ENCODE peak calls at places on chromosome 17, in seven cellular contexts. T is effector memory CD4-positive, alpha-beta T cell; E is breast epithelium; Y is CD8-positive, alpha-beta T cell; R is Karpas-422; L is naive thymus-derived CD4-positive, alpha-beta T cell; P is IMR-90. S is an unnamed sample. For H3K4me1, the result is how much of the 10 kb centered on the place peaks cover.

GRCh38 chr17:18158022-18158600 is 25.5 kb upstream of the ALKBH5 start:
- DNase-seq in T (peak), E (peak), Y (peak), R (peak), L (peak), P (peak), S (peak)

GRCh38 chr17:74959826-74960738 is 12.5 kb downstream of the HID1 start:
- DNase-seq in T (no peak), E (no peak), Y (no peak), R (no peak), L (no peak), P (peak), S (no peak)

GRCh38 chr17:70390059-70390458 is 220.7 kb downstream of the KCNJ2 start:
- DNase-seq in T (no peak), E (no peak), Y (no peak), R (no peak), L (no peak), P (no peak), S (no peak)

GRCh38 chr17:57849163-57849873 is 526 bp downstream of the MRPS23 start:
- DNase-seq in T (no peak), E (no peak), Y (no peak), R (no peak), L (no peak), P (no peak), S (no peak)

GRCh38 chr17:79986441-79987186 is 49.1 kb downstream of the TBC1D16 start:
- DNase-seq in T (no peak), E (no peak), Y (no peak), R (no peak), L (no peak), P (peak), S (no peak)

GRCh38 chr17:60396412-60396811 is 4.5 kb upstream of the USP32 start:
- DNase-seq in T (no peak), E (no peak), Y (no peak), R (no peak), L (no peak), P (no peak), S (no peak)

GRCh38 chr17:62703269-62703775 is 75.9 kb downstream of the MRC2 start:
- DNase-seq in T (no peak), E (peak), Y (no peak), R (no peak), L (no peak), P (peak), S (no peak)

GRCh38 chr17:29158515-29159275 is 21.5 kb downstream of the MYO18A start:
- DNase-seq in T (no peak), E (no peak), Y (no peak), R (no peak), L (no peak), P (peak), S (no peak)

GRCh38 chr17:52758481-52758880 is 600.0 kb upstream of the CA10 start:
- DNase-seq in T (no peak), E (no peak), Y (no peak), R (no peak), L (no peak), P (no peak), S (no peak)

GRCh38 chr17:4433515-4434031 is at the start of gene SPNS3:
- DNase-seq in T (no peak), E (no peak), Y (peak), R (peak), L (peak), P (no peak), S (peak)

GRCh38 chr17:28008526-28008925 is 34.0 kb upstream of the NLK start:
- DNase-seq in T (no peak), E (no peak), Y (no peak), R (peak), L (no peak), P (peak), S (peak)

GRCh38 chr17:80312621-80313135 is 52.0 kb downstream of the RNF213 start:
- DNase-seq in T (no peak), E (no peak), Y (no peak), R (no peak), L (no peak), P (no peak), S (no peak)

GRCh38 chr17:39139137-39139516 is 12.3 kb downstream of the PLXDC1 start:
- DNase-seq in T (no peak), E (no peak), Y (no peak), R (peak), L (no peak), P (peak), S (no peak)

GRCh38 chr17:46727572-46728348 is 90.7 kb downstream of the WNT3 start:
- DNase-seq in T (no peak), E (no peak), Y (no peak), R (no peak), L (no peak), P (peak), S (no peak)

GRCh38 chr17:45261577-45262515 is at the start of gene SPATA32:
- DNase-seq in T (peak), E (no peak), Y (peak), R (no peak), L (peak), P (peak), S (peak)
- H3K4me1 ChIP-seq in T (under half), E (under half), Y (under half), R (under half), L (under half), P (under half), S (under half)

GRCh38 chr17:42985225-42985624 is 4.9 kb downstream of the RUNDC1 start:
- DNase-seq in T (no peak), E (no peak), Y (no peak), R (peak), L (no peak), P (no peak), S (peak)
- H3K4me1 ChIP-seq in T (under half), E (under half), Y (under half), R (under half), L (under half), P (under half), S (under half)

GRCh38 chr17:69250641-69251040 is 22.0 kb upstream of the ABCA10 start:
- DNase-seq in T (no peak), E (no peak), Y (no peak), R (no peak), L (no peak), P (peak), S (no peak)

DNA sequence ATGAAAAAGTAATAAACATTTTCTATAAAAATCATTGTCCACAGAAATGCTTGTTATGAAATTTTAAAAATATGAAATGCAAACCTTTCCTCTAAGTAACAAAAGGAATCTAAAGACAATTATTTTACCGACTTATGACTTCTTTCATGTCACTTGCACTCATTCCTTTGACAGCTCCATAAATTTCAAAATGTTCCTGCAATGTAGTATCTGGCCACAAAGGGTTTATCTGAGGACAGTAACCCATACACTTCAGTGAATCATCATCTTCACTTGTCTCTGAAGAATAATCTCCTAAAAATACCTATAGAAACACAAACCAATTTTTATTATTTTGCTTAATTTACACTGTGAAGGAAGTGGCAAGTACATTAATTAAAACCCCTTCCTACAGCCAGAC is 25.6 kb upstream of the ABCA10 start:
- DNase-seq in T (no peak), E (no peak), Y (no peak), R (no peak), L (no peak), P (no peak), S (no peak)
- H3K4me1 ChIP-seq in T (under half), E (under half), Y (under half), R (under half), L (under half), P (under half), S (under half)

DNA sequence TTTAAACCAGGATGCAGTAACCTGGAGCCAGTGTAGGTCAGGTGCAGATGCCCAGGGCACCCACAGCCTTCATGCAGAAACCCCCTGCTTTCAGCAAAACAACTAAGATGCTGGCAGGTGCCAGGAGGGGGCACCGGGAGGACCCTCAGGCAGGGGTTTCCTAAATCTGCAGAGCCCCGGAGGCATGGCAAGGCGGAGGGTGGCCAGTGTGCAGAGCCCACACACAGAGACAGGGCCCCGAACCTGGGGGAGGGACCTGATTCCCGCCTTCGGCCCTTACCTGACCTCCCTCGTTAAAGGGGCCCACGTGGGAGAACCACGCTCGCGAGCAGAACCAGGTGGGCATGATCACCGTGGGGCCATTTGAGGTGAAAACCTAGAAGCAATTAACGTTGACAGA is 114.0 kb upstream of the METRNL start:
- DNase-seq in T (no peak), E (no peak), Y (no peak), R (no peak), L (no peak), P (no peak), S (no peak)
- H3K4me1 ChIP-seq in T (under half), E (under half), Y (under half), R (under half), L (under half), P (under half), S (half or more)

DNA sequence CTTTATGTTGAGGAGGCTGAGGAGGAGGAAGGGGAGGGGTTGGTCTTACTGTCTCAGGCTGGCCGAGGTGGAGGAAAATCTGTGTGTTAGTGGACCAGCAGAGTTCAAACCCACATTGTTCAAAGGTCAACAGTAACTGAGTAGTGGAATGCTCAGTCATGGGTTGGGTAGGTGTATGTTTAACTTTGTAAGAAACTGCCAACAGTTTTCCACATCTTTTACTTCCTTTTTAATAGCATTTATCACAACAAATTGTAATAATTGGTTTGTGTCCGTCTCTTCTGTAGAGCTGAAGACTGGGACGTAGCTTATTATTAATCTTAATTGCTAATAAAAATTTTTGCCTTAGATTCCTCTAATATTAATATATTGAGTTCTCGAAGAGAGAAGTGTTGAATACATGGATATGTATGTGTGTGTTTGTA is 5.3 kb downstream of the ATP6V0A1 start:
- DNase-seq in T (no peak), E (no peak), Y (no peak), R (no peak), L (no peak), P (no peak), S (no peak)
- H3K4me1 ChIP-seq in T (under half), E (under half), Y (under half), R (under half), L (under half), P (under half), S (under half)

DNA sequence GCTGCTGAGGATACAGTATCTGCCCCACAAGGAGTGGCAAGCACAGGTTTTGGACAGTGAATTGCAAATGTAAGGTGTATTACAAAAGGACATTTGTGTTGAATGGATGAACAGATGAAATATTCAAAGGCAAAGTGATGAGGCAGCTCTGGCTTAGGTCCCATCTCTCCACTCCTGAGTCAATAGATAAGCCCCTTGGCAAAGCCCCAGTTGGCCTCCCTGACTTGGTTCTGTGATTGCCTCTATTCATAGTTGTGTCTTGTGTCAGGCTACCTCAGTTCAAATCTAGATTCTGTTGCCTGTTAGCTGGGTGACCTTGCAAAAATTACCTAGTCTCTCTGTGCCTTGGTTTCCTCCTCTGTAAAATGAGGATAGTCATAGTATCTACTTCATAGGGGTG is 1.8 kb upstream of the MFAP4 start:
- DNase-seq in T (no peak), E (no peak), Y (no peak), R (no peak), L (no peak), P (peak), S (no peak)
- H3K4me1 ChIP-seq in T (under half), E (under half), Y (under half), R (under half), L (under half), P (under half), S (under half)

DNA sequence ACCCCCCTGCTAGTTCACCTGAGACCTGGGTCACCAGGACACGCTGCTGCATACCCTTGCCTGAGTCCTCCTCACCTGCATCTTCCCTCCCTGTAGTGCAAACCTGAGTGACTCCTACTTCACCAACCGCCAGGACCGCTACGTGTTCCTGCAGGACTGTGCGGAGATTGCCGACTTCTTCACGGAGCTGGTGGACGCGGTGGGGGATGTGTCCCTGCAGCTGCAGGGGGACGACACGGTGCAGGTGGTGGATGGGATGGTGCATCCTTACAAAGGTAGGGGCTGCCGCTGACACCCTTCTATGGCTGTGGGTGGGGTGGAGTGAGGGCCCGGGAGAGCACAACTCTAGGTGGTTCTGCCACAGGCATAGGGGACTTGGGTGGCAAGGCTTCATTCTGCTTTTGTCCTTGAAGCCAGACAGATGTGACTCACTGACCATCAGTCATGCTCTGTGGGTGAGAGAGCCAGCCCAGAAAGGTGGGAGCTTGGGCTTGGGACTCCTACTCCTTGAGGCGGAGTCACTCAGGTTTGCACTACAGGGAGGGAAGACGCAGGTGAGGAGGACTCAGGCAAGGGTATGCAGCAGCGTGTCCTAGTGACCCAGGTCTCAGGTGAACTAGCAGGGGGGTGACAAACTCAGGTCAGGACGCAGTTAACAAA is 22.3 kb downstream of the PGS1 start:
- DNase-seq in T (no peak), E (no peak), Y (no peak), R (no peak), L (no peak), P (no peak), S (no peak)
- H3K4me1 ChIP-seq in T (under half), E (under half), Y (under half), R (under half), L (under half), P (under half), S (under half)

GRCh38 chr17:48611213-48611612 is 396 bp upstream of the HOXB7 start:
- DNase-seq in T (no peak), E (no peak), Y (no peak), R (peak), L (no peak), P (peak), S (peak)

GRCh38 chr17:48609754-48610281 is 999 bp downstream of the HOXB7 start:
- DNase-seq in T (no peak), E (no peak), Y (no peak), R (no peak), L (no peak), P (no peak), S (no peak)

GRCh38 chr17:48608921-48609505 is 1.8 kb downstream of the HOXB7 start:
- DNase-seq in T (no peak), E (no peak), Y (no peak), R (peak), L (no peak), P (no peak), S (no peak)

GRCh38 chr17:48611681-48612455 is 1.1 kb upstream of the HOXB7 start:
- DNase-seq in T (no peak), E (no peak), Y (no peak), R (peak), L (no peak), P (no peak), S (peak)

GRCh38 chr17:48610282-48611211 is at the start of gene HOXB7:
- DNase-seq in T (peak), E (no peak), Y (peak), R (peak), L (no peak), P (peak), S (peak)
- H3K4me1 ChIP-seq in T (under half), E (under half), Y (under half), R (under half), L (under half), P (under half), S (under half)

GRCh38 chr17:71828182-71828596 is 292.6 kb upstream of the SOX9 start:
- DNase-seq in T (no peak), E (no peak), Y (no peak), R (no peak), L (no peak), P (peak), S (no peak)

GRCh38 chr17:71821512-71821911 is 299.3 kb upstream of the SOX9 start:
- DNase-seq in T (no peak), E (no peak), Y (no peak), R (no peak), L (no peak), P (no peak), S (no peak)

DNA sequence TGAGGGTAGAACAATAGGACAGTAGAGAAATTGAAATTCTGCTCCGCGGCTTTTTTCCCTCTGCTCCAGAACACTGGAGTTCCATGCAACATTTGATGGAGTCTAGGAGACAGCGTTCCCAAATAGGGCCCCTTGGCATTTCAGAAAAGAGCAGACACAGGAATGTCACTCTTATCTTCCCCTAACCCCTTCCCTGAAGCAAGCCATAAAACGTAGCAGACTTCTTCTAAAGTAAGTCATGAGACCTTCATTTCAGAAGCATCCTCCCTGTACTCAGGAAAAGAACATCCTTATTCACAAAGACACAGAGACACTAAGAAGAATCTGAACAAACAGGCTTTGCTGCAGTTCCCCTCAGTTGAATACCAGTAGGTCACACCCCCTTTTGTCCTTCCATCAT is 296.1 kb upstream of the SOX9 start:
- DNase-seq in T (no peak), E (no peak), Y (no peak), R (no peak), L (no peak), P (no peak), S (no peak)
- H3K4me1 ChIP-seq in T (under half), E (under half), Y (under half), R (under half), L (under half), P (under half), S (under half)

S was measured in OCI-LY7.